ENCODE peak calls at places on chromosomes 11 and 22, in nine cellular contexts. H, F, N, L, K, R, T, S and W are unnamed samples.

GRCh38 chr22:28750471-28750881 is 8.6 kb downstream of the HSCB start:
- DNase-seq in L (no peak), R (no peak), F (no peak), S (no peak), N (peak), K (no peak), H (peak), T (no peak), W (peak)

GRCh38 chr11:12767577-12767976 is 93.4 kb downstream of the TEAD1 start:
- DNase-seq in K (no peak), T (no peak), F (no peak), R (no peak), N (no peak), S (no peak), L (no peak), H (no peak), W (no peak)

GRCh38 chr11:120794748-120795147 is 229.2 kb upstream of the TBCEL start:
- DNase-seq in S (no peak), F (no peak), H (no peak), R (no peak), T (no peak), N (no peak), L (no peak), K (no peak), W (no peak)

GRCh38 chr22:22767876-22768602 is 119.6 kb upstream of the IGLL5 start:
- DNase-seq in H (no peak), S (no peak), T (no peak), F (peak), L (no peak), K (no peak), R (peak), N (no peak), W (no peak)

GRCh38 chr11:104637652-104638170 is 260.5 kb downstream of the CASP12 start:
- DNase-seq in S (no peak), R (no peak), F (no peak), N (no peak), H (no peak), K (no peak), T (no peak), L (no peak), W (no peak)

GRCh38 chr22:27997538-27997937 is 78.5 kb upstream of the PITPNB start:
- DNase-seq in L (no peak), R (no peak), F (peak), T (no peak), N (peak), H (no peak), S (no peak), K (no peak), W (no peak)

GRCh38 chr11:109583996-109584395 is 162.0 kb downstream of the C11orf87 start:
- DNase-seq in T (no peak), N (no peak), R (no peak), K (no peak), S (no peak), H (no peak), L (no peak), F (no peak), W (no peak)

GRCh38 chr11:331332-332060 is 10.8 kb upstream of the IFITM3 start:
- DNase-seq in N (no peak), L (no peak), S (no peak), R (no peak), T (no peak), K (no peak), H (no peak), F (peak), W (no peak)

GRCh38 chr11:10592331-10592730 is 23.9 kb upstream of the LYVE1 start:
- DNase-seq in K (no peak), T (no peak), F (no peak), R (no peak), H (peak), S (no peak), L (no peak), N (peak), W (peak)

GRCh38 chr11:35912883-35913614 is 30.8 kb upstream of the LDLRAD3 start:
- DNase-seq in R (no peak), N (no peak), K (no peak), H (no peak), T (no peak), F (no peak), S (no peak), L (no peak), W (no peak)

GRCh38 chr11:66366844-66367477 is 4.6 kb downstream of the SLC29A2 start:
- DNase-seq in S (no peak), K (no peak), F (no peak), H (no peak), T (no peak), L (no peak), R (no peak), N (no peak), W (no peak)

GRCh38 chr22:33919591-33920501 is at the start of gene LARGE1:
- DNase-seq in S (no peak), F (peak), N (no peak), T (no peak), H (no peak), L (peak), R (no peak), K (no peak), W (peak)

GRCh38 chr22:28398355-28398754 is 281.3 kb downstream of the TTC28 start:
- DNase-seq in S (no peak), N (no peak), L (no peak), H (no peak), R (no peak), T (no peak), K (no peak), F (no peak), W (no peak)

GRCh38 chr11:44096360-44097188 is 1.1 kb downstream of the EXT2 start:
- DNase-seq in F (no peak), H (no peak), L (no peak), T (no peak), N (no peak), R (peak), S (no peak), K (no peak), W (peak)

GRCh38 chr11:117828641-117829368 is 4.3 kb upstream of the FXYD2 start:
- DNase-seq in L (peak), N (no peak), F (peak), H (no peak), R (peak), S (peak), T (no peak), K (peak), W (peak)

GRCh38 chr11:110376711-110377324 is 52.9 kb upstream of the FDX1 start:
- DNase-seq in L (no peak), N (peak), H (peak), K (no peak), T (peak), S (no peak), F (no peak), R (peak), W (peak)

GRCh38 chr22:42473484-42474193 is 41.4 kb upstream of the NFAM1 start:
- DNase-seq in N (peak), L (no peak), R (peak), H (peak), T (no peak), K (no peak), S (no peak), F (no peak), W (peak)